ENCODE peak calls at places on chromosomes 5 and 9, in eight cellular contexts. N is thoracic aorta, Y is ascending aorta, K is body of pancreas, P is HCT116, G is A549, Z is psoas muscle, X is breast epithelium. U is an unnamed sample.
A peak's percentile ranks its signal among the peaks of the same experiment; 100 is the strongest.

GRCh38 chr9:75382126-75382525 is 293.8 kb downstream of the OSTF1 start:
- DNase-seq in N (no peak), Y (no peak), K (no peak), P (no peak), G (no peak), Z (no peak), X (no peak), U (no peak)

GRCh38 chr9:25716220-25716872 is 38.1 kb upstream of the TUSC1 start:
- DNase-seq in N (no peak), Y (no peak), K (peak; percentile 50), P (no peak), G (peak; percentile 5), Z (no peak), X (peak; percentile 62), U (no peak)

GRCh38 chr9:113298311-113298710 is 4.9 kb downstream of the RNF183 start:
- DNase-seq in N (no peak), Y (no peak), K (no peak), P (no peak), G (no peak), Z (no peak), X (no peak), U (no peak)

GRCh38 chr5:59562756-59563389 is 330.7 kb downstream of the PDE4D start:
- DNase-seq in N (no peak), Y (no peak), K (peak; percentile 77), P (no peak), G (peak; percentile 34), Z (peak; percentile 79), X (peak; percentile 62), U (no peak)

GRCh38 chr9:77251050-77251449 is 73.7 kb downstream of the VPS13A start:
- DNase-seq in N (no peak), Y (no peak), K (no peak), P (no peak), G (no peak), Z (no peak), X (no peak), U (no peak)

GRCh38 chr9:113499153-113499875 is 35.8 kb downstream of the RGS3 start:
- DNase-seq in N (no peak), Y (no peak), K (no peak), P (no peak), G (no peak), Z (no peak), X (no peak), U (no peak)

GRCh38 chr9:33165263-33166151 is 1.6 kb downstream of the B4GALT1 start:
- DNase-seq in N (no peak), Y (peak; percentile 84), K (peak; percentile 68), P (no peak), G (peak; percentile 73), Z (no peak), X (peak; percentile 58), U (peak; percentile 82)

GRCh38 chr9:27377811-27378345 is 80.9 kb upstream of the EQTN start:
- DNase-seq in N (no peak), Y (no peak), K (no peak), P (no peak), G (no peak), Z (no peak), X (no peak), U (no peak)

GRCh38 chr9:80004687-80005086 is 432.9 kb downstream of the TLE4 start:
- DNase-seq in N (no peak), Y (no peak), K (no peak), P (no peak), G (no peak), Z (no peak), X (no peak), U (no peak)

GRCh38 chr9:110148384-110148783 is 59.6 kb downstream of the C9orf152 start:
- DNase-seq in N (no peak), Y (no peak), K (no peak), P (no peak), G (no peak), Z (no peak), X (no peak), U (no peak)

GRCh38 chr9:88660611-88661010 is 125.6 kb downstream of the NXNL2 start:
- DNase-seq in N (no peak), Y (no peak), K (no peak), P (peak; percentile 12), G (no peak), Z (no peak), X (no peak), U (no peak)

GRCh38 chr9:89662718-89663246 is 58.0 kb downstream of the GADD45G start:
- DNase-seq in N (no peak), Y (no peak), K (no peak), P (no peak), G (no peak), Z (no peak), X (no peak), U (no peak)

GRCh38 chr9:94824913-94825619 is 98.6 kb downstream of the AOPEP start:
- DNase-seq in N (no peak), Y (no peak), K (no peak), P (no peak), G (no peak), Z (no peak), X (no peak), U (no peak)

GRCh38 chr9:127139071-127139731 is 16.8 kb upstream of the ANGPTL2 start:
- DNase-seq in N (no peak), Y (peak; percentile 57), K (no peak), P (no peak), G (no peak), Z (no peak), X (peak; percentile 72), U (no peak)

GRCh38 chr9:14097215-14097614 is 216.7 kb downstream of the NFIB start:
- DNase-seq in N (no peak), Y (no peak), K (peak; percentile 26), P (no peak), G (no peak), Z (no peak), X (no peak), U (no peak)

GRCh38 chr9:14097666-14098065 is 216.3 kb downstream of the NFIB start:
- DNase-seq in N (no peak), Y (no peak), K (no peak), P (no peak), G (no peak), Z (no peak), X (no peak), U (no peak)

GRCh38 chr9:14098102-14098501 is 215.8 kb downstream of the NFIB start:
- DNase-seq in N (no peak), Y (no peak), K (no peak), P (no peak), G (no peak), Z (no peak), X (no peak), U (no peak)

GRCh38 chr9:14096182-14096922 is 217.6 kb downstream of the NFIB start:
- DNase-seq in N (no peak), Y (peak; percentile 73), K (peak; percentile 66), P (no peak), G (peak; percentile 13), Z (no peak), X (no peak), U (no peak)

DNA sequence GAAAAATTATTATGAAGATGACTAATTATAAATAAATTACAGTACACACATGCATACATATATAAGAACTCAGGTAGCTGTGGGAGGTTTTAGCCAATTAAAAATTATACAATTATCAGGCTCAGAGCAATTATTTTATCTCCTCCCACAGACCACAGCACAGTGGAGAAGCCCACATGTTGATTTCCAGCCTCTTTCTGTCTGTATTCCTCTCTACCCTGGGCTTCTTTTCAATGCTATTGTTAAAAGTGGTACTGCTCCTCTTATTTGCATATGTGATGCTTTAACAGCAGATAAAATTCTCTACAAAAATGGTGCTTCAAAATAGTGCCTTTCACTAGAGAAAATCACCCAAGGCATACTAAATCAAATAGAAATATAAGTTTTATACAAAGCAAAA is 218.7 kb downstream of the NFIB start:
- DNase-seq in N (no peak), Y (no peak), K (no peak), P (no peak), G (no peak), Z (no peak), X (no peak), U (no peak)
- H3K27ac ChIP-seq in N (peak overlapping the region; percentile 62), Y (peak overlapping the region; percentile 84), K (peak overlapping the region; percentile 76), P (no peak overlapping the region), G (peak overlapping the region; percentile 81), Z (no peak overlapping the region), X (peak overlapping the region; percentile 76), U (no peak overlapping the region)

DNA sequence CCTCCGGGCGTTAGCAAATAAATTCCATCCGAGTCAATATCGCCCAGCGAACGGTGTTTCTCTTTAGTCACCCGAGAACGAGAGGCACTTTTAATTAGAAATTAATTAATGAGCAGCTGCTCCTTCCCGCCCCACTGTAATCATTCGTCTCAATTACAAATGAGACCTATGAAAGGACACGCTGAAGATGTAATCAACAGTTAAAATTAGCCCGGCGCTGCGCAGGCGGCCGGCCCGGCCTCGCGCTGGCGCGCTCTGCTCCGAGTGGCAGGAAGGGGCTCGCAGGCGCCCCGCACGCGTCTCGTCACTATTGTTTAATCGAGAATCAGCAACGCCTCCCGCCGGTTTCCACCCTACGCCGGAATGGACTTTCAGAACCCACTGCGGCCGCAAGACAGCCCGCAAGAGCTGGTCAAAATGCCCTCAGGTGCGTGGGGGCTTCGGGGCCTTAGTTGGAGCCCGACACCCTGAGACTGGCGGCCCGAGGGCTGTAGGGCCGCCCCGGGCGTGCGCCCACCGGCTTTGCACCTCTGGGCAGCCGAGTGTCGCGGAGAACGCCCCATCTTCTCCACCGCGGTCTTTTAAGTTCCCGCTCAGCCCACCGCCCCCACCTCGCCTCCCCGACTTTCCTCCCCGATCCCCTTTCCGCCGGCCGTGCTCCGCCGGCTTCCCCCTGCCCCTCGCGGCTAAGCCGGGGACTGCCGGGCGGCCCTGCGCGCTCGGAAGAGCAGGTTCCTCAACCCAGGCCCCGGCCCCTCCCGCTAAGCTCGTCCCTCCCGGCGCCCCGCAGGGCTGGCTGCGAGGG is 597 bp upstream of the IRX4 start:
- DNase-seq in N (no peak), Y (no peak), K (no peak), P (no peak), G (peak; percentile 77), Z (no peak), X (no peak), U (no peak)
- TF ChIP-seq CTCF in N (no peak), Y (no peak), K (peak; percentile 11), P (no peak), G (no peak), Z (no peak), X (no peak), U (no peak)

DNA sequence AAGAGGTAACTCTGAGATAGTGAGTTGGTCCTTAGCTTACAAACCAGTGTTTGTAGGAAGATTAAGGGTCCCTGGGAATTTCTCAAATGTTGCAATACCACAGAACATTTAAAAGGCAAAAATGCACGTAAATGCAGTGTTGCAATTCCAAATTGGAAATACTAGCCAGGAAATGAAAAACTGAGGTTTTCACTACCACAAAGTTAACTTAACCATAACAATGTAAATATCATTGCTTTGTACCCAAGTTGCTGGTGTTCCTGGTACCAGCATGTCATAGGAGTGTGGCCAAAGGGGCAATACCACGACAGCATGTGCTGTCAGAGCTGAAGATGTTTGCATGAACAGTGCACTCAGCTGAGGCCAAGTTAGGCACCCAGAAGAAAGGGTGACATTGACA is 382.9 kb downstream of the GLIS3 start:
- DNase-seq in N (no peak), Y (no peak), K (no peak), P (no peak), G (no peak), Z (no peak), X (no peak), U (no peak)
- H3K27ac ChIP-seq in N (no peak overlapping the region), Y (no peak overlapping the region), K (no peak overlapping the region), P (no peak overlapping the region), G (no peak overlapping the region), Z (no peak overlapping the region), X (no peak overlapping the region), U (no peak overlapping the region)

GRCh38 chr9:32069969-32070368 is 314.5 kb upstream of the ACO1 start:
- DNase-seq in N (no peak), Y (no peak), K (no peak), P (no peak), G (no peak), Z (no peak), X (no peak), U (no peak)

GRCh38 chr9:32072568-32072967 is 311.9 kb upstream of the ACO1 start:
- DNase-seq in N (no peak), Y (no peak), K (no peak), P (no peak), G (no peak), Z (no peak), X (no peak), U (no peak)

GRCh38 chr9:32069169-32069813 is 315.2 kb upstream of the ACO1 start:
- DNase-seq in N (no peak), Y (no peak), K (no peak), P (no peak), G (no peak), Z (no peak), X (no peak), U (no peak)
- TF ChIP-seq CTCF in N (no peak), Y (no peak), K (no peak), P (no peak), G (peak; percentile 25), Z (no peak), X (no peak), U (no peak)